ENCODE peak calls at places on chromosomes 3 and 15, in four cellular contexts. K is gastrocnemius medialis, H is thoracic aorta, R is aorta. G is an unnamed sample.

GRCh38 chr15:68994149-68994548 is 20.3 kb upstream of the NOX5 start:
- DNase-seq in K (no peak), H (no peak), R (no peak), G (no peak)

GRCh38 chr3:41863024-41863423 is 98.9 kb downstream of the ULK4 start:
- DNase-seq in K (no peak), H (no peak), R (no peak), G (no peak)

GRCh38 chr3:154766765-154767503 is 313.2 kb upstream of the MME start:
- DNase-seq in K (no peak), H (no peak), R (no peak), G (no peak)

GRCh38 chr15:77417642-77418041 is 2.3 kb downstream of the PEAK1 start:
- DNase-seq in K (no peak), H (no peak), R (no peak), G (no peak)

GRCh38 chr15:72184165-72184811 is 13.3 kb downstream of the GRAMD2A start:
- DNase-seq in K (peak), H (no peak), R (no peak), G (no peak)

GRCh38 chr3:62718515-62719320 is 156.5 kb downstream of the CADPS start:
- DNase-seq in K (no peak), H (no peak), R (no peak), G (no peak)

GRCh38 chr15:39599871-39600270 is 19.0 kb downstream of the THBS1 start:
- DNase-seq in K (no peak), H (no peak), R (no peak), G (no peak)

GRCh38 chr3:62562017-62562416 is 188.7 kb upstream of the FEZF2 start:
- DNase-seq in K (no peak), H (no peak), R (no peak), G (no peak)

GRCh38 chr3:11600501-11601282 is 43.0 kb downstream of the VGLL4 start:
- DNase-seq in K (peak), H (peak), R (peak), G (no peak)

GRCh38 chr3:30349507-30349906 is 256.9 kb upstream of the TGFBR2 start:
- DNase-seq in K (no peak), H (no peak), R (no peak), G (no peak)

GRCh38 chr3:30352919-30353318 is 253.5 kb upstream of the TGFBR2 start:
- DNase-seq in K (no peak), H (no peak), R (no peak), G (no peak)

GRCh38 chr3:30350901-30351300 is 255.5 kb upstream of the TGFBR2 start:
- DNase-seq in K (no peak), H (no peak), R (no peak), G (no peak)

GRCh38 chr3:30347679-30348216 is 258.7 kb upstream of the TGFBR2 start:
- DNase-seq in K (no peak), H (no peak), R (no peak), G (no peak)

GRCh38 chr3:30350011-30350410 is 256.4 kb upstream of the TGFBR2 start:
- DNase-seq in K (no peak), H (no peak), R (no peak), G (no peak)
- H3K27ac ChIP-seq in K (no peak), H (no peak), R (no peak), G (no peak)

DNA sequence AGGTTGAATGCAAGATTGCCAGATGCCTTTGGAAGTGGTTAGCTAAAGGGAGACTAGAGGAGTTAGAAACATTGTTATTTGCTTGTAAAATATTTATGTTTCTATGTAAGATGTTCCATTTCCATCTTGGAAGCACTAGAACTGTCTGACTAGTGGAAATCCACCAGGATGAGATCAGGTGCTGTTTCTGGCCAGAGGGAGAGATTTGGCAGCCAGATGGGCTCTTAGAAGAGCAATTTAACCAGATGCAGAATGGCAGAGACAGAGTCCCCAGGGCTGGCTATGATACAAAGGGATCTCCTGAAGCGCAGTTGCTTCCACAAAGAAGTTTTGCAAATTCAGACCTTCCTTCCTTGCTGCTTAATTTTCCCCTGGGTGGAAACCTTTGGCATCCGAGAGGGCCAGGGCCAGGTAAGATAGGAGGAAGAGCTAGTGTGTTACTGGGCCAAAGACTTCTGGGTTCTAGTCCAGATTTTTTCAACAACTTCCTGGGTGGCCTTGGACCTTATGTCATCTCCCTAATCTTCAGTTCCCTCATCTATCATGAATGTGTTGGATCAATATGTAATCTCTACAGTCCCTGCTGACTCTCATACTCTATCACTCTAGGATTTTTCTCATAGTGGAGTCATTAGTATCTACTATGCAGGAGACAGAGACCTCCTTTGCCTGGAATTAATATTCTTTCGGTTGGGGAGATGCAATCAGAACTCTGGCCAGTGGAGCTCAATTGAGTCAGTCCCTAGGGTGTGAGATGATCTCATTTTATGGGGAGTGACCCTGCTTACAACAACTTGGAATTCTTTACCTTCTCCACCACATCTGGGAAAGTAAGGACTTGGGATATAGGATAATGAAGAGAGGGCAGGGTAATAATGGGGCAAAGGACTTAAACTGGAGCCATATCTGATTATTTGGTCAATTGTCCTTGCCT is 41.1 kb upstream of the NDUFB4 start:
- DNase-seq in K (peak), H (no peak), R (no peak), G (no peak)
- H3K27ac ChIP-seq in K (no peak), H (no peak), R (no peak), G (no peak)

GRCh38 chr3:57788624-57789018 is 32.5 kb downstream of the SLMAP start:
- DNase-seq in K (no peak), H (no peak), R (no peak), G (no peak)
- H3K27ac ChIP-seq in K (no peak), H (no peak), R (no peak), G (no peak)

DNA sequence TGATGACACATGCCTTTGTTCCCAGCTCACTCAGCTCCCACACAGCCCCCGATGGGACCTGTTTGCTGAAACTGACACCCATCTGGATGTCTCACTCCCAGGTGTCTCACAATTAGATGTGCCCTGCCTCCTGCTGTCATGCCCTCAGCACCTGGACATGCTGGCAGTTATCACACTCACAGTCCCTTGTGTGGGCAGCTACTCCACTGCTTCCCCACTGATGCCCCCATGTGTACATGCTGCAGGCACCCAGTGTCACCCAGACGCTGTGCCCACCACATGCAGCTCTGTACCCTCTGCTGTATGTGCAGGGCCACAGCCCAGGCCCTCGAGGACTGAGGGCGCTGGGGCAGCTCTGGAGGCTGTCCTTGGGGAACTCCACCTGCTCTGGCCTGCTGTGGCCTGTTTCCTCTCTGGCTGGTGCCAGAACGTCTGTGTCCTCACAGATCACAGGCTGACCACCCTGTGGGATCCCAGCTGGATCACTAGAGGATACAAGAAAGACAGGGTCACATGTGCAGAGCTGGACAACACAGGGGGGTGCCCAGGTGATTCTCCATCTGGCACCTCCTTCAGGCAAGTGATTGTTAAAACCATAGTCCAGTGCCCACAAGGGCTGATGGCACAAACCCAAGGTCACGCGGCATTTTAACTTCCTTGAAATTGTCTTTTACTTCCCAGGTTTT is 14.0 kb downstream of the C3orf22 start:
- DNase-seq in K (peak), H (no peak), R (peak), G (no peak)
- H3K27ac ChIP-seq in K (no peak), H (no peak), R (no peak), G (no peak)

GRCh38 chr15:42198516-42198915 is 9.6 kb downstream of the VPS39 start:
- DNase-seq in K (no peak), H (no peak), R (no peak), G (no peak)

GRCh38 chr15:42201801-42202200 is 6.3 kb downstream of the VPS39 start:
- DNase-seq in K (no peak), H (no peak), R (no peak), G (no peak)

GRCh38 chr15:42199126-42199525 is 9.0 kb downstream of the VPS39 start:
- DNase-seq in K (no peak), H (no peak), R (no peak), G (no peak)

GRCh38 chr15:42203891-42204290 is 4.2 kb downstream of the VPS39 start:
- DNase-seq in K (no peak), H (no peak), R (no peak), G (no peak)

GRCh38 chr15:42202653-42203052 is 5.5 kb downstream of the VPS39 start:
- DNase-seq in K (no peak), H (no peak), R (no peak), G (no peak)
- H3K27ac ChIP-seq in K (no peak), H (no peak), R (no peak), G (no peak)

DNA sequence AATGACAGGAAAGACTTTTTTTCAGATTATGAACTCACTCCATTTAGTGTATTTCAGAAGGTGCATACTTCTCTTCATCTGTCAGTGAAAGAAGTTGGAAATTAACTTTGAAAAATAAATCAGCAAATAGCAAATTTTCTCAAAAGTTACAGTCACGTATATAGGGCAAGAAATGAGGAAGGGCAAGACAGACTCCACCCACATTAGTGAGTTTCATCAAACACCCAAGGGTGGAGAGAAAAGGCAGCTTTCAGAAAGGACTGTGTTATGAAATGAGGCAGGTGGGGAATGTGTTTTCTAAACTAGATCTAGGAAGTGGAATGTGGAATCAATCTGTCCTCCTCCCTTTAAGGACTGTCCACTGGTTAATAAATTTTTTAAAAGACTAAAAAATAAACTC is 2.9 kb downstream of the SLC22A13 start:
- DNase-seq in K (no peak), H (no peak), R (no peak), G (no peak)
- H3K27ac ChIP-seq in K (no peak), H (no peak), R (no peak), G (no peak)